ENCODE peak calls at places on chromosome 2, in eight cellular contexts. A is NCI-H226, N is body of pancreas, S is AML-193, L is Right ventricle myocardium superior, Q is HFFc6, E is DMS53, O is mesenchymal stem cell. G is an unnamed sample.

GRCh38 chr2:128368437-128369125 is 49.9 kb upstream of the HS6ST1 start:
- DNase-seq in A (no peak), N (no peak), S (no peak), L (no peak), Q (no peak), E (no peak), O (no peak), G (no peak)

GRCh38 chr2:110125292-110125691 is 9.7 kb upstream of the MALL start:
- DNase-seq in A (no peak), N (no peak), S (no peak), L (no peak), Q (peak; percentile 32), E (no peak), O (peak; percentile 19), G (no peak)

GRCh38 chr2:36246320-36246990 is 109.1 kb upstream of the CRIM1 start:
- DNase-seq in A (no peak), N (no peak), S (peak; percentile 84), L (no peak), Q (no peak), E (no peak), O (peak; percentile 7), G (no peak)

GRCh38 chr2:231602874-231603467 is 10.3 kb downstream of the TEX44 start:
- DNase-seq in A (no peak), N (no peak), S (no peak), L (no peak), Q (no peak), E (no peak), O (no peak), G (no peak)

GRCh38 chr2:121778736-121779487 is 23.5 kb downstream of the TSN start:
- DNase-seq in A (peak; percentile 31), N (no peak), S (no peak), L (no peak), Q (no peak), E (peak; percentile 41), O (no peak), G (peak; percentile 76)

GRCh38 chr2:157526070-157526469 is 82.2 kb upstream of the CYTIP start:
- DNase-seq in A (no peak), N (no peak), S (no peak), L (no peak), Q (no peak), E (no peak), O (no peak), G (no peak)

GRCh38 chr2:233162770-233163169 is 88.7 kb upstream of the ATG16L1 start:
- DNase-seq in A (no peak), N (no peak), S (no peak), L (no peak), Q (no peak), E (no peak), O (no peak), G (no peak)

GRCh38 chr2:134290363-134290762 is 36.5 kb downstream of the MGAT5 start:
- DNase-seq in A (no peak), N (no peak), S (peak; percentile 42), L (no peak), Q (no peak), E (no peak), O (no peak), G (no peak)

GRCh38 chr2:26767129-26767528 is 3.0 kb downstream of the SLC35F6 start:
- DNase-seq in A (no peak), N (no peak), S (no peak), L (no peak), Q (no peak), E (no peak), O (no peak), G (peak; percentile 89)

GRCh38 chr2:176582990-176583481 is 313.8 kb downstream of the MTX2 start:
- DNase-seq in A (peak; percentile 91), N (no peak), S (no peak), L (no peak), Q (peak; percentile 92), E (peak; percentile 84), O (peak; percentile 91), G (peak; percentile 91)

GRCh38 chr2:17620841-17621240 is 80.3 kb downstream of the VSNL1 start:
- DNase-seq in A (no peak), N (no peak), S (no peak), L (no peak), Q (no peak), E (no peak), O (no peak), G (no peak)

GRCh38 chr2:63814114-63814513 is 27.6 kb upstream of the UGP2 start:
- DNase-seq in A (peak; percentile 6), N (no peak), S (no peak), L (no peak), Q (no peak), E (no peak), O (no peak), G (no peak)

GRCh38 chr2:64861338-64862000 is 127.7 kb upstream of the SLC1A4 start:
- DNase-seq in A (no peak), N (no peak), S (no peak), L (no peak), Q (no peak), E (no peak), O (no peak), G (no peak)

GRCh38 chr2:160141419-160141818 is 58.7 kb downstream of the ITGB6 start:
- DNase-seq in A (no peak), N (no peak), S (no peak), L (no peak), Q (no peak), E (no peak), O (no peak), G (no peak)

GRCh38 chr2:72497761-72498160 is 328.1 kb downstream of the EXOC6B start:
- DNase-seq in A (no peak), N (no peak), S (no peak), L (no peak), Q (no peak), E (no peak), O (peak; percentile 45), G (no peak)

GRCh38 chr2:180057706-180058412 is 50.8 kb upstream of the CWC22 start:
- DNase-seq in A (no peak), N (no peak), S (no peak), L (no peak), Q (no peak), E (no peak), O (no peak), G (no peak)

GRCh38 chr2:67917332-67918054 is 145.3 kb downstream of the C1D start:
- DNase-seq in A (peak; percentile 92), N (no peak), S (no peak), L (no peak), Q (peak; percentile 99), E (no peak), O (peak; percentile 86), G (no peak)

GRCh38 chr2:3475771-3476170 is 43.6 kb downstream of the ADI1 start:
- DNase-seq in A (no peak), N (no peak), S (no peak), L (no peak), Q (no peak), E (no peak), O (no peak), G (no peak)

GRCh38 chr2:201860541-201861154 is 54.3 kb downstream of the CDK15 start:
- DNase-seq in A (peak; percentile 46), N (peak; percentile 39), S (peak; percentile 54), L (no peak), Q (peak; percentile 89), E (peak; percentile 90), O (peak; percentile 91), G (peak; percentile 86)

GRCh38 chr2:102240640-102241370 is 54.0 kb downstream of the IL1RL2 start:
- DNase-seq in A (peak; percentile 73), N (peak; percentile 90), S (peak; percentile 99), L (peak; percentile 95), Q (peak; percentile 90), E (peak; percentile 97), O (peak; percentile 100), G (peak; percentile 92)

GRCh38 chr2:239821694-239822075 is 203.5 kb downstream of the NDUFA10 start:
- DNase-seq in A (no peak), N (no peak), S (no peak), L (no peak), Q (no peak), E (no peak), O (no peak), G (peak; percentile 35)

GRCh38 chr2:138752231-138752956 is 27.8 kb downstream of the NXPH2 start:
- DNase-seq in A (peak; percentile 94), N (no peak), S (no peak), L (no peak), Q (no peak), E (no peak), O (no peak), G (peak; percentile 71)

GRCh38 chr2:197883354-197884032 is 79.1 kb downstream of the PLCL1 start:
- DNase-seq in A (no peak), N (no peak), S (no peak), L (no peak), Q (peak; percentile 59), E (no peak), O (no peak), G (no peak)

GRCh38 chr2:201257381-201257940 is 2.9 kb upstream of the CASP8 start:
- DNase-seq in A (peak; percentile 26), N (peak; percentile 34), S (peak; percentile 86), L (peak; percentile 56), Q (no peak), E (peak; percentile 87), O (no peak), G (peak; percentile 68)

GRCh38 chr2:30989746-30990145 is 148.5 kb downstream of the GALNT14 start:
- DNase-seq in A (no peak), N (no peak), S (no peak), L (no peak), Q (no peak), E (no peak), O (no peak), G (no peak)

GRCh38 chr2:36544638-36545338 is 53.2 kb downstream of the FEZ2 start:
- DNase-seq in A (no peak), N (no peak), S (no peak), L (no peak), Q (no peak), E (no peak), O (no peak), G (no peak)

GRCh38 chr2:10238396-10238795 is 64.3 kb upstream of the HPCAL1 start:
- DNase-seq in A (no peak), N (no peak), S (no peak), L (peak; percentile 14), Q (no peak), E (no peak), O (no peak), G (no peak)

GRCh38 chr2:29718326-29718725 is 203.1 kb downstream of the ALK start:
- DNase-seq in A (no peak), N (no peak), S (no peak), L (no peak), Q (no peak), E (no peak), O (no peak), G (no peak)

GRCh38 chr2:175476950-175477349 is 295.4 kb upstream of the ATP5MC3 start:
- DNase-seq in A (no peak), N (no peak), S (no peak), L (peak; percentile 50), Q (no peak), E (no peak), O (no peak), G (no peak)

G was measured in islet precursor cell.